ENCODE peak calls at places on chromosomes 2 and 18, in five cellular contexts. V is adrenal gland, I is PC-9, H is GM23338, S is mesenchymal stem cell. K is an unnamed sample.
A peak's percentile ranks its signal among the peaks of the same experiment; 100 is the strongest.

GRCh38 chr18:45562567-45563479 is 52.5 kb upstream of the SLC14A2 start:
- DNase-seq in S (no peak), H (no peak), V (peak; percentile 32), I (no peak), K (no peak)

GRCh38 chr18:25349926-25350560 is 1.9 kb downstream of the ZNF521 start:
- DNase-seq in I (no peak), V (peak; percentile 30), S (peak; percentile 32), H (peak; percentile 68), K (no peak)

GRCh38 chr2:48685126-48685525 is 67.5 kb downstream of the GTF2A1L start:
- DNase-seq in V (no peak), H (no peak), S (no peak), I (no peak), K (no peak)

GRCh38 chr2:86476092-86476491 is 34.9 kb downstream of the KDM3A start:
- DNase-seq in V (no peak), S (no peak), I (no peak), H (no peak), K (no peak)

GRCh38 chr18:9914334-9914583 is 443 bp downstream of the VAPA start:
- DNase-seq in V (no peak), I (no peak), S (no peak), H (peak; percentile 52), K (no peak)

GRCh38 chr18:46622999-46623398 is 34.0 kb downstream of the LOXHD1 start:
- DNase-seq in V (no peak), H (no peak), I (no peak), S (peak; percentile 6), K (no peak)

GRCh38 chr18:34977787-34978532 is 63.3 kb upstream of the MAPRE2 start:
- DNase-seq in S (peak; percentile 58), H (peak; percentile 84), V (peak; percentile 46), I (peak; percentile 13), K (no peak)

GRCh38 chr18:5625076-5625475 is 81.3 kb upstream of the EPB41L3 start:
- DNase-seq in H (peak; percentile 63), I (no peak), S (no peak), V (no peak), K (no peak)

GRCh38 chr2:27431395-27431794 is 3.0 kb downstream of the NRBP1 start:
- DNase-seq in S (peak; percentile 71), I (no peak), H (no peak), V (no peak), K (no peak)

GRCh38 chr2:219523031-219523671 is 8.9 kb downstream of the ASIC4 start:
- DNase-seq in V (no peak), H (peak; percentile 84), I (no peak), S (no peak), K (no peak)
- H3K4me3 ChIP-seq in V (no peak overlapping the region), H (peak overlapping the region; percentile 64), I (no peak overlapping the region), S (peak overlapping the region; percentile 49), K (no peak overlapping the region)

GRCh38 chr2:39013871-39014270 is 107.0 kb downstream of the SOS1 start:
- DNase-seq in S (no peak), V (no peak), H (no peak), I (no peak), K (no peak)

GRCh38 chr2:39007875-39008504 is 112.9 kb downstream of the SOS1 start:
- DNase-seq in S (no peak), H (peak; percentile 50), I (no peak), V (no peak), K (no peak)

GRCh38 chr2:39008663-39009062 is 112.2 kb downstream of the SOS1 start:
- DNase-seq in S (peak; percentile 32), I (no peak), V (no peak), H (no peak), K (no peak)
- H3K36me3 ChIP-seq in S (peaks cover 91% of the 10 kb centered on the region), I (peaks cover 28% of the 10 kb centered on the region), V (peaks cover 29% of the 10 kb centered on the region), H (peaks cover 18% of the 10 kb centered on the region), K (no peaks in the 10 kb centered on the region)

DNA sequence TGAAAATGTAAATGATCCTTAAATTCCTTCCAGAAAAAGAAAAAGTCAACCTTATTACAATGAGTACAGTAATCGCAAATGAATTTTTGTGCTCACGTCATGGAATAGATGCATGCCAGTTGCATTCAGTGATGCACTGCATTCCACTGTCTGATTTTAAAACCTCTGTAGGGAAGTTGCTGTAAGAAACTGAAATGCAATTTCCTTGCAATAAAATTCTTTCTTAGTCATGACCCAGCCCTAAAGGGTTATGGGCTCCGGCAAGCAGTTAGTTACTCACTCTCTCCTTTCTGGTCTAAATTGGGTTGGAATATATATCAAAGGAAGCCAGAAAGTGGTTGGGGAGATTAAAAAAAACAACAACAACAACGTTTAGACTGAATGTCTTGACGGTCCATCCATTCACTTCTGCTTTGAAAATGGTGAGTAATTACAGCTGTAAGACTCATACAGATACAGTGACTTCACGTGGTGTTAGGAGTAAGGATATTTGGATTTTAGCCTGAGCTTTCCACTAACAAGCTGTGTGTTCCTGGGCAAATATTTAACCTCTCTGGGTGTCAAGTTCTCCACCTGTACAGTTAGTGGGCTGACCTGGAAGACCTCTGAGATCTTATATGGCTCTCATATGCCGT is 8.6 kb upstream of the RND3 start:
- DNase-seq in V (no peak), H (no peak), S (peak; percentile 94), I (no peak), K (peak; percentile 74)
- H3K4me3 ChIP-seq in V (no peak overlapping the region), H (no peak overlapping the region), S (no peak overlapping the region), I (no peak overlapping the region), K (no peak overlapping the region)

DNA sequence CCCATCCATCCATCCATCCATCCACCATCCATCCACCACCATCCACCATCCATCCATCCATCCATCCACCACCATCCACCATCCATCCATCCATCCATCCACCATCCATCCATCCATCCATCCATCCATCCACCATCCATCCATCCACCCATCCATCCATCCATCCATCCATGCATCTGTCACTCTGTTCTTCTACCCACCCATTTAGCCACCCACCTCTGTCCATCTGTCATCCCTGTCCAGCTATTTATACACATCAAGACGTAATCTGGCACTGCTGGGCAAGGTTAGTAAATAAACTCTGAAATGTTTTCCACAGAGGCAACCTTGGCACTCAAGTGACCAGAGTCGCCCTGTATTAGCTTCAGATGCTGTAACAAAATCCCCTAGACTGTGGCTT is 120.9 kb downstream of the RTP5 start:
- DNase-seq in H (no peak), V (no peak), S (no peak), I (no peak), K (no peak)
- H3K36me3 ChIP-seq in H (no peaks in the 10 kb centered on the region), V (no peaks in the 10 kb centered on the region), S (no peaks in the 10 kb centered on the region), I (no peaks in the 10 kb centered on the region), K (no peaks in the 10 kb centered on the region)

DNA sequence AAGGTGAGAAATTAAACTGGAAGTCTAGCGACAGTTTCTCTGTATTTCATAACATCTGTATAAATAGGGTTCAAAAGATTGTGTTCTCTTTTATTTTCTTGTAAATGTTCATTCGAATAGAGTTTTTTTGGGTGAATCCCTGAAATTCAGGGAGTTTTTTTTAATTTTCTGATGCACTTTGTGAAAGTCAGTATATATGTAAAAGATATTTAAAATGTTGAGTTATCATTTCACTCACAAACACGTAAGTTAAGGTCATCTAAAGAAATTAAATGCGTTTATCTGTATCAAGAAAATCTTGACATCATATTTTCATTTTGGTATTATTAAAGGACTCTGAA is 3.4 kb downstream of the SP9 start:
- DNase-seq in I (no peak), H (no peak), V (no peak), S (no peak), K (no peak)
- H3K4me3 ChIP-seq in I (no peak overlapping the region), H (peak overlapping the region; percentile 59), V (no peak overlapping the region), S (no peak overlapping the region), K (no peak overlapping the region)

DNA sequence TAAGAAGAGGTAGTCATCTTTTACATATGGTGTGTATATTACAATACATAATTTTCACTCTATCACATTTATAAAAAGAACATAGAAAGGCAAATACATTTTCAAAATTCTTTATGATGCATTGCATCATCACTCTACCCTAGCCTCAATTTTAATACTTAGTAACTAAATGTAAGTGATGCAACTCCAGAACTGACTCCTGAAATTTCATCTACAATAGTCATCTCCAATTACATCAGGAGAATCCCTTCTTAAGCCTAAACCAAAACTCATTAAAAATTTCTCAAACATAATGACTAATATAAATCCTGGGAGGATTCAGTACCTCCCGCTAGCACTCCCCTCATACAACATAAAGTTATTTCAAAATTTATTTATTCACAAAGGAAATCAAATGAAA is 15.9 kb downstream of the TMX3 start:
- DNase-seq in I (no peak), H (no peak), S (no peak), V (no peak), K (no peak)
- H3K36me3 ChIP-seq in I (peaks cover 28% of the 10 kb centered on the region), H (peaks cover 18% of the 10 kb centered on the region), S (peaks cover 55% of the 10 kb centered on the region), V (peaks cover 26% of the 10 kb centered on the region), K (peaks cover 1% of the 10 kb centered on the region)

DNA sequence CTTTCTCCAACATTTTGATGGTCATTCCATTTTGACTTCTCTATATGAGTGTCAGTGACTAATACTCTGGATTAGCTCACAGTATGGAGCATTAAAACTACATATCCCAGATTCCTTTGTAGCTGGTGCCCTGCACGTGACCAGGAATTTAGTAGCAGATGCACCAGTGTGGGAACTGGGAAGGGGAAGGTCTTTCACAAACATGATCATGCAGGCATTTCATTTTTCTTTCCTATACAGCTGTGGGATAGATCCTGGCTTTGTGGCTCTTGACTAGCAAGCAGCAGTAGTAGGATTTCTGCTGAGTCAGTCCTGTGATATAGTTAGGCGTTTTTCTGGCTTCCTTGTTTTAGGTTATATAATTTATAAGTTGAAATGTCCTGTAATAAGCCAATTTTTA is 971.0 kb upstream of the CDH2 start:
- DNase-seq in V (peak; percentile 10), S (peak; percentile 78), I (no peak), H (peak; percentile 68), K (no peak)
- H3K4me3 ChIP-seq in V (no peak overlapping the region), S (no peak overlapping the region), I (no peak overlapping the region), H (no peak overlapping the region), K (no peak overlapping the region)

GRCh38 chr18:36175481-36175880 is 11.8 kb upstream of the MOCOS start:
- DNase-seq in V (no peak), H (no peak), S (no peak), I (no peak), K (no peak)

GRCh38 chr18:36176739-36177138 is 10.6 kb upstream of the MOCOS start:
- DNase-seq in H (no peak), I (no peak), V (no peak), S (no peak), K (no peak)

GRCh38 chr18:36179562-36180334 is 7.5 kb upstream of the MOCOS start:
- DNase-seq in V (peak; percentile 92), S (peak; percentile 57), I (no peak), H (no peak), K (no peak)

GRCh38 chr18:36177913-36178312 is 9.4 kb upstream of the MOCOS start:
- DNase-seq in I (no peak), S (no peak), H (no peak), V (no peak), K (no peak)

GRCh38 chr18:36176177-36176584 is 11.1 kb upstream of the MOCOS start:
- DNase-seq in I (no peak), H (no peak), V (no peak), S (no peak), K (no peak)
- H3K36me3 ChIP-seq in I (peaks cover 16% of the 10 kb centered on the region), H (peaks cover 21% of the 10 kb centered on the region), V (peaks cover 43% of the 10 kb centered on the region), S (peaks cover 73% of the 10 kb centered on the region), K (peaks cover 3% of the 10 kb centered on the region)

DNA sequence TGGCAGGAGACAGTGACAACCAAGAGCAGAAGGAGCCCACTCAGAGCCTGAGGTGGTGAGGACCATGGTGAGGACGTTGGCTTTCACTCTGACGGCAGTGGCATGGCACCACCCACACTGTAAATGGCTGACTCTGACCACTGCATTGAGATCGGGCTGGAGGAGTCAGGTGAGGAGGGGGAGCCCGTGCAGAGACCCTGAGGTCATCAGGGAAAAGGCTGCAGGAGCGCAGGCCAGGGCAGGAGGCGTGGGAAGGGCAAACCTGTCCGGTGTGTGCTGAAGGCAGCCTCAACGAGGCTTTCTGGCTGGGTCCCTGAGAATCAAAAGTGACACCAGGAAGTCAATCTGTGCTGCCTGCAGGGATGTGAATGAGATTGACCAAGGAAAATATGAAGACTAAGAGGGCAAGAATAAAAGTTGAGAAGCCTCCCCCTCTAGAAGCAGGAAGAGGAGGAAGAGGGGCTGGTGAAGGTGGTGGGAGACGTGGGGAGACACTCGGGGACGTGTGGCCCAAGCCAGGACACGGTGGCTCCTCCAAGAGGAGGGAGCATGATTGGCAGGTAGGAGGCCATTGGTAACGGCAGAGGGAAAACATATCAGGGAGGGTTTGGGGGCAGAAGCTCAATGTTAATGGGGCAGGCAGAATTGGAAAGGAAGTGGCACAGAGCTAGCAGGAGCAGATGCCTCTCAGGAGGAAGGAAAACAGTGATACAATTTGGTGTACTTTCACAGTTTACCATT is 2.0 kb upstream of the OR6B3 start:
- DNase-seq in H (no peak), V (no peak), I (no peak), S (no peak), K (no peak)
- H3K4me3 ChIP-seq in H (no peak overlapping the region), V (no peak overlapping the region), I (no peak overlapping the region), S (no peak overlapping the region), K (no peak overlapping the region)